ENCODE peak calls at places on chromosomes 4 and X, in six cellular contexts. X is mesenchymal stem cell, H is neuronal stem cell, A is trophoblast cell, E is H1, D is IMR-90. W is an unnamed sample.

GRCh38 chr4:81031389-81032173 is 1.1 kb downstream of the BMP3 start:
- DNase-seq in A (no peak), E (peak; percentile 69), D (no peak), H (no peak), X (no peak), W (peak; percentile 46)

GRCh38 chrX:73134741-73135140 is 55.4 kb upstream of the PABPC1L2A start:
- DNase-seq in D (no peak), A (no peak), X (no peak), E (no peak), H (no peak), W (no peak)

GRCh38 chr4:140099993-140100392 is 54.0 kb downstream of the MAML3 start:
- DNase-seq in H (no peak), X (no peak), D (peak; percentile 28), A (no peak), E (no peak), W (no peak)

GRCh38 chrX:39682778-39683177 is 415.0 kb downstream of the BCOR start:
- DNase-seq in E (no peak), X (no peak), A (no peak), H (no peak), D (no peak), W (peak; percentile 55)

GRCh38 chrX:36198575-36198974 is 279.0 kb downstream of the CFAP47 start:
- DNase-seq in X (no peak), D (no peak), A (peak; percentile 73), E (no peak), H (no peak), W (no peak)

GRCh38 chr4:151430737-151431457 is 21.9 kb downstream of the FHIP1A start:
- DNase-seq in H (no peak), D (no peak), A (no peak), E (no peak), X (no peak), W (no peak)

GRCh38 chr4:23484689-23485088 is 405.2 kb downstream of the PPARGC1A start:
- DNase-seq in D (no peak), A (no peak), E (no peak), X (no peak), H (no peak), W (no peak)

GRCh38 chrX:318068-318738 is 393 bp downstream of the GTPBP6 start:
- DNase-seq in E (peak; percentile 99), A (peak; percentile 98), D (peak; percentile 97), H (peak; percentile 99), X (peak; percentile 99), W (peak; percentile 100)

GRCh38 chrX:37332987-37333658 is 16.0 kb upstream of the PRRG1 start:
- DNase-seq in E (no peak), D (peak; percentile 10), X (peak; percentile 2), H (no peak), A (peak; percentile 29), W (no peak)

GRCh38 chr4:99612704-99613103 is 38.1 kb downstream of the MTTP start:
- DNase-seq in E (no peak), A (peak; percentile 6), X (no peak), H (no peak), D (no peak), W (no peak)

GRCh38 chrX:133921764-133922389 is 63.5 kb downstream of the GPC3 start:
- DNase-seq in D (peak; percentile 5), H (peak; percentile 29), E (peak; percentile 68), X (peak; percentile 14), A (peak; percentile 58), W (peak; percentile 81)

GRCh38 chr4:107991945-107992625 is 2.4 kb downstream of the HADH start:
- DNase-seq in D (peak; percentile 15), A (no peak), E (no peak), X (peak; percentile 37), H (no peak), W (no peak)

GRCh38 chr4:81355136-81355535 is 116.6 kb downstream of the RASGEF1B start:
- DNase-seq in D (no peak), A (no peak), E (no peak), H (no peak), X (no peak), W (no peak)

GRCh38 chr4:134627386-134627785 is 425.8 kb upstream of the PABPC4L start:
- DNase-seq in A (no peak), H (no peak), D (no peak), E (no peak), X (no peak), W (peak; percentile 38)

GRCh38 chr4:89365375-89366170 is 58.0 kb upstream of the GPRIN3 start:
- DNase-seq in E (no peak), D (no peak), X (no peak), A (no peak), H (no peak), W (no peak)

GRCh38 chr4:183362916-183363542 is 40.8 kb upstream of the CLDN24 start:
- DNase-seq in A (no peak), E (no peak), D (peak; percentile 57), X (peak; percentile 5), H (no peak), W (no peak)

DNA sequence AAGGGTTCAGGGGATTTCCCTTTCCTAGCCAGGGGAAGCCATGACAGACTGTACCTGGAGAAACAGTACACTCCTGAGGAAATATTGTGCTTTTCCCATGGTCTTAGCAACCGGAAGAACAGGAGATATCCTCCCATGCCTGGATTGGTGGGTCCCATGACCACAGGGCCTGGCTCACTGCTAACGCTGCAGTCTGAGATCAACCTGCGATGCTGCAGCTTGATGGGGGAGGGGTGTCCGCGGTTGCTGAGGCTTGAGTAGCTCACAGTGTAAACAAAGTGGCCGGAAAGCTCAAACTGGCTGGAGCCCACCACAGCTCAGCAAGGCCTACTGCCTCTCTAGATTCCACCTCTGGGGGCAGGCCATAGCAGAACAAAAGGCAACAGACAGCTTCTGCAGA is 819.5 kb downstream of the TECRL start:
- DNase-seq in D (no peak), X (no peak), A (no peak), E (no peak), H (no peak), W (peak; percentile 64)
- H3K14ac ChIP-seq in D (no peak overlapping the region), X (no peak overlapping the region), A (no peak overlapping the region), E (no peak overlapping the region), H (no peak overlapping the region), W (peak overlapping the region; percentile 44)

GRCh38 chrX:153726286-153727107 is 1.8 kb downstream of the ABCD1 start:
- DNase-seq in A (peak; percentile 57), D (peak; percentile 52), E (peak; percentile 72), H (peak; percentile 68), X (peak; percentile 77), W (peak; percentile 82)

GRCh38 chrX:153727108-153727931 is 2.7 kb downstream of the ABCD1 start:
- DNase-seq in D (no peak), H (no peak), X (no peak), A (peak; percentile 46), E (no peak), W (no peak)

GRCh38 chrX:153725039-153725831 is 579 bp downstream of the ABCD1 start:
- DNase-seq in D (no peak), X (no peak), A (peak; percentile 54), H (no peak), E (peak; percentile 49), W (no peak)

GRCh38 chrX:153724252-153725038 is at the start of the genes ABCD1 and BCAP31:
- DNase-seq in D (peak; percentile 78), E (peak; percentile 87), H (peak; percentile 84), A (peak; percentile 90), X (peak; percentile 89), W (peak; percentile 84)

GRCh38 chrX:153725832-153726285 is 1.2 kb downstream of the ABCD1 start:
- DNase-seq in H (no peak), A (no peak), X (no peak), E (no peak), D (no peak), W (no peak)
- H2BK5ac ChIP-seq in H (no peak overlapping the region), A (peak overlapping the region; percentile 16), X (peak overlapping the region; percentile 86), E (no peak overlapping the region), D (peak overlapping the region; percentile 85), W (no peak overlapping the region)

GRCh38 chrX:40897768-40898167 is 162.4 kb upstream of the MED14 start:
- DNase-seq in E (no peak), A (no peak), X (no peak), H (no peak), D (no peak), W (no peak)
- H3K14ac ChIP-seq in E (no peak overlapping the region), A (no peak overlapping the region), X (no peak overlapping the region), H (no peak overlapping the region), D (no peak overlapping the region), W (no peak overlapping the region)

DNA sequence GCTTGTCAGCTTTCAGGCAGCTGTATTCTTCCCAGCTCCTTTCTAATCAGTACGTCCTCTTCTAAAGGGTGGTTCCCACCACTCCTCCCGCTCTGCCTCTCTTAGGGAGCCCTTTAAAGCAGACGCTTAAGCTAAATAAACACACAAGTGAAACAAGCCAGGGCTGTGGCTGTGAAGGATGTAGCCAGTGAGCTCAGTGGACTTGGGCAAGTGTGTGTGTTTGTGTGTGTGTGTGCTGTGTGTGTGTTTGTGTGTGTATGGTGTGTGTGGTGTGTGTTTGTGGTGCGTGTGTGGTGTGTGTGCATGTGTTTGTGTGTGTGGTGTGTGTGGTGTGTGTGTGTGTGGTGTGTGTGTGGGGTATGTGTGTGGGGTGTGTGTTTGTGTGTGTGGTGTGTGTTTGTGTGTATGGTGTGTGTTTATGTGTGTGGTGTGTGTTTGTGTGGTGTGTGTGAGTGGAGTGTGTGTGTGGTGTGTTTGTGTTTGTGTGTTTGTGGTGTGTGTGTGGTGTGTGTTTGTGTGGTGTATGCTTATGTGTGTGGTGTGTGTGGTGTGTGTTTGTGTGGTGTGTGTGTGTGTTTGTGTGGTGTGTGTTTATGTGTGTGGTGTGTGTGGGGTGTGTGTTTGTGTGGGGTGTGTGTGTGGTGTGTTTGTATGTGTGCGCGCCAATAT is 283.3 kb downstream of the PTTG2 start:
- DNase-seq in E (peak; percentile 6), X (peak; percentile 70), A (no peak), H (no peak), D (peak; percentile 1), W (no peak)
- H2BK5ac ChIP-seq in E (no peak overlapping the region), X (no peak overlapping the region), A (no peak overlapping the region), H (no peak overlapping the region), D (peak overlapping the region; percentile 77), W (no peak overlapping the region)

GRCh38 chr4:55051532-55051931 is 73.9 kb downstream of the KDR start:
- DNase-seq in E (no peak), X (no peak), A (no peak), H (no peak), D (no peak), W (no peak)
- H3K14ac ChIP-seq in E (no peak overlapping the region), X (no peak overlapping the region), A (no peak overlapping the region), H (no peak overlapping the region), D (no peak overlapping the region), W (no peak overlapping the region)

GRCh38 chr4:153534792-153535629 is 68.9 kb downstream of the TMEM131L start:
- DNase-seq in E (no peak), X (no peak), A (no peak), D (no peak), H (no peak), W (peak; percentile 43)
- H2BK5ac ChIP-seq in E (no peak overlapping the region), X (no peak overlapping the region), A (no peak overlapping the region), D (no peak overlapping the region), H (no peak overlapping the region), W (no peak overlapping the region)

DNA sequence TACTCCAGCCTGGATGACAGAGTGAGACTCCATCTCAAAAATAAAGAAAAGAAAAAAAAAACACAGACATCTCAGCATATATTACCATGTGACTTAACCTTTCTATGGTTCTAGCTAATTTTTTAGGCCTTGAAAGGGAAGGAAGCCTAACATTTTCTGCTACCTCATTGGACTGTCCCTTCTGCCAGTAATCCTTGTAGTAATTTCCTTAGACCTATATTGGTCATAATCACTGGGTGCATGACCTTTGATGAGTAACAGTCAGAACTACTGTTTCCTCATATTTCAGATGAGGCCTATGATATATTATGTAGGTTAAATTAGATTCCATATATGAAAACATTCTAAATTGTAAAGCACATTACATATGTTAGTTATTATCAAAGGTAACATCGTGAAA is 9.6 kb downstream of the XIAP start:
- DNase-seq in D (peak; percentile 57), E (no peak), H (no peak), A (no peak), X (no peak), W (no peak)
- H3K14ac ChIP-seq in D (no peak overlapping the region), E (no peak overlapping the region), H (no peak overlapping the region), A (no peak overlapping the region), X (no peak overlapping the region), W (no peak overlapping the region)